ENCODE peak calls at places on chromosome 11, in seven cellular contexts. W, N, M, C, H, Q and X are unnamed samples.

GRCh38 chr11:74950374-74950969 is 1.4 kb downstream of the SPCS2 start:
- DNase-seq in W (no peak), N (no peak), M (no peak), C (no peak), H (no peak), Q (no peak), X (no peak)

GRCh38 chr11:63876616-63877015 is 37.7 kb downstream of the MARK2 start:
- DNase-seq in W (no peak), N (no peak), M (no peak), C (no peak), H (no peak), Q (no peak), X (no peak)

GRCh38 chr11:74330065-74330858 is 18.8 kb upstream of the P4HA3 start:
- DNase-seq in W (no peak), N (no peak), M (no peak), C (no peak), H (no peak), Q (no peak), X (no peak)

GRCh38 chr11:65574147-65574962 is 1.5 kb upstream of the EHBP1L1 start:
- DNase-seq in W (peak; percentile 97), N (peak; percentile 96), M (peak; percentile 81), C (peak; percentile 96), H (peak; percentile 74), Q (peak; percentile 65), X (peak; percentile 89)

GRCh38 chr11:34447044-34447443 is 8.3 kb downstream of the CAT start:
- DNase-seq in W (no peak), N (no peak), M (peak; percentile 19), C (no peak), H (no peak), Q (no peak), X (no peak)

GRCh38 chr11:25650319-25650718 is 681.6 kb upstream of the ANO3 start:
- DNase-seq in W (no peak), N (no peak), M (no peak), C (no peak), H (no peak), Q (no peak), X (no peak)

GRCh38 chr11:47464479-47464878 is 15.5 kb upstream of the RAPSN start:
- DNase-seq in W (no peak), N (no peak), M (no peak), C (peak; percentile 30), H (no peak), Q (no peak), X (peak; percentile 49)

GRCh38 chr11:15947681-15948648 is 408.4 kb downstream of the SOX6 start:
- DNase-seq in W (no peak), N (no peak), M (no peak), C (no peak), H (no peak), Q (no peak), X (no peak)

GRCh38 chr11:47514825-47515647 is 37.9 kb downstream of the CELF1 start:
- DNase-seq in W (no peak), N (no peak), M (no peak), C (no peak), H (no peak), Q (no peak), X (peak; percentile 44)

GRCh38 chr11:120518356-120518755 is 6.8 kb downstream of the GRIK4 start:
- DNase-seq in W (no peak), N (no peak), M (no peak), C (no peak), H (no peak), Q (peak; percentile 4), X (no peak)

GRCh38 chr11:107947904-107948303 is 19.7 kb downstream of the RAB39A start:
- DNase-seq in W (no peak), N (no peak), M (no peak), C (no peak), H (no peak), Q (no peak), X (no peak)

GRCh38 chr11:123681007-123681406 is 26.6 kb upstream of the SCN3B start:
- DNase-seq in W (no peak), N (no peak), M (no peak), C (no peak), H (no peak), Q (no peak), X (no peak)

GRCh38 chr11:91295591-91295990 is 929.0 kb upstream of the FAT3 start:
- DNase-seq in W (no peak), N (no peak), M (no peak), C (no peak), H (no peak), Q (no peak), X (no peak)

GRCh38 chr11:38392176-38392575 is 1794.1 kb upstream of the RAG2 start:
- DNase-seq in W (no peak), N (no peak), M (no peak), C (no peak), H (no peak), Q (no peak), X (no peak)

GRCh38 chr11:122686106-122686505 is 30.6 kb downstream of the UBASH3B start:
- DNase-seq in W (no peak), N (no peak), M (peak; percentile 54), C (no peak), H (no peak), Q (no peak), X (no peak)

GRCh38 chr11:11579012-11579755 is 42.6 kb downstream of the GALNT18 start:
- DNase-seq in W (no peak), N (peak; percentile 54), M (no peak), C (no peak), H (no peak), Q (no peak), X (peak; percentile 54)

GRCh38 chr11:112320668-112321067 is 60.0 kb upstream of the PLET1 start:
- DNase-seq in W (peak; percentile 75), N (peak; percentile 72), M (peak; percentile 50), C (peak; percentile 81), H (peak; percentile 75), Q (no peak), X (peak; percentile 83)

GRCh38 chr11:84645988-84646689 is 981.0 kb downstream of the DLG2 start:
- DNase-seq in W (no peak), N (no peak), M (no peak), C (no peak), H (no peak), Q (no peak), X (no peak)

GRCh38 chr11:118640332-118641154 is 33.1 kb downstream of the PHLDB1 start:
- DNase-seq in W (no peak), N (no peak), M (no peak), C (no peak), H (no peak), Q (no peak), X (no peak)

GRCh38 chr11:100525635-100526034 is 161.5 kb upstream of the ARHGAP42 start:
- DNase-seq in W (no peak), N (no peak), M (no peak), C (no peak), H (no peak), Q (no peak), X (no peak)

GRCh38 chr11:72223615-72224586 is 666 bp upstream of the INPPL1 start:
- DNase-seq in W (peak; percentile 80), N (peak; percentile 83), M (peak; percentile 84), C (peak; percentile 90), H (peak; percentile 57), Q (no peak), X (peak; percentile 75)

GRCh38 chr11:13339196-13340153 is 61.9 kb downstream of the BMAL1 start:
- DNase-seq in W (no peak), N (no peak), M (no peak), C (no peak), H (peak; percentile 75), Q (no peak), X (peak; percentile 28)

GRCh38 chr11:86809561-86809960 is 9.2 kb downstream of the PRSS23 start:
- DNase-seq in W (no peak), N (no peak), M (no peak), C (no peak), H (no peak), Q (no peak), X (no peak)

GRCh38 chr11:17730137-17730536 is 4.4 kb upstream of the KCNC1 start:
- DNase-seq in W (no peak), N (no peak), M (no peak), C (no peak), H (no peak), Q (no peak), X (no peak)

GRCh38 chr11:2307733-2308331 is 6.0 kb downstream of the TSPAN32 start:
- DNase-seq in W (no peak), N (no peak), M (no peak), C (no peak), H (no peak), Q (no peak), X (no peak)

GRCh38 chr11:46332568-46333128 is 14.6 kb upstream of the DGKZ start:
- DNase-seq in W (no peak), N (peak; percentile 45), M (peak; percentile 67), C (no peak), H (no peak), Q (no peak), X (no peak)

GRCh38 chr11:70140859-70141489 is 62.1 kb upstream of the FADD start:
- DNase-seq in W (no peak), N (no peak), M (no peak), C (no peak), H (no peak), Q (no peak), X (no peak)
- H3K4me3 ChIP-seq in W (no peak overlapping the region), N (no peak overlapping the region), M (no peak overlapping the region), C (no peak overlapping the region), H (no peak overlapping the region), Q (peak overlapping the region; percentile 18), X (no peak overlapping the region)

GRCh38 chr11:57599381-57599780 is 1.9 kb downstream of the SERPING1 start:
- DNase-seq in W (no peak), N (no peak), M (no peak), C (no peak), H (no peak), Q (no peak), X (no peak)
- H3K27ac ChIP-seq in W (peak overlapping the region; percentile 72), N (peak overlapping the region; percentile 86), M (peak overlapping the region; percentile 15), C (peak overlapping the region; percentile 91), H (peak overlapping the region; percentile 100), Q (no peak overlapping the region), X (no peak overlapping the region)

GRCh38 chr11:66591175-66591574 is 1.7 kb downstream of the CCDC87 start:
- DNase-seq in W (no peak), N (no peak), M (no peak), C (no peak), H (no peak), Q (no peak), X (no peak)

GRCh38 chr11:66593303-66593635 is 284 bp downstream of the CCS start:
- DNase-seq in W (no peak), N (no peak), M (peak; percentile 2), C (no peak), H (no peak), Q (no peak), X (no peak)

GRCh38 chr11:66592457-66593302 is at the start of the genes CCDC87 and CCS:
- DNase-seq in W (peak; percentile 99), N (peak; percentile 100), M (peak; percentile 97), C (peak; percentile 99), H (peak; percentile 96), Q (peak; percentile 98), X (peak; percentile 96)

GRCh38 chr11:66595245-66595904 is 2.4 kb downstream of the CCS start:
- DNase-seq in W (peak; percentile 47), N (no peak), M (no peak), C (no peak), H (no peak), Q (no peak), X (peak; percentile 34)

GRCh38 chr11:66593650-66594049 is 665 bp downstream of the CCS start:
- DNase-seq in W (no peak), N (no peak), M (no peak), C (no peak), H (no peak), Q (no peak), X (no peak)
- H3K4me3 ChIP-seq in W (peak overlapping the region; percentile 60), N (peak overlapping the region; percentile 67), M (peak overlapping the region; percentile 57), C (peak overlapping the region; percentile 90), H (peak overlapping the region; percentile 72), Q (peak overlapping the region; percentile 76), X (peak overlapping the region; percentile 69)

GRCh38 chr11:77386178-77386577 is 84.7 kb upstream of the GDPD4 start:
- DNase-seq in W (no peak), N (no peak), M (no peak), C (no peak), H (no peak), Q (no peak), X (no peak)
- H3K27ac ChIP-seq in W (no peak overlapping the region), N (no peak overlapping the region), M (no peak overlapping the region), C (no peak overlapping the region), H (no peak overlapping the region), Q (peak overlapping the region; percentile 45), X (no peak overlapping the region)